ENCODE peak calls at places on chromosomes 6 and 20, in seven cellular contexts. One of them, this sample, is unnamed.

GRCh38 chr6:100346828-100347227 is 117.9 kb downstream of the SIM1 start:
- DNase-seq in sigmoid colon: no peak
- DNase-seq in MM.1S: no peak
- DNase-seq in SK-N-MC: no peak
- DNase-seq in transverse colon: no peak
- DNase-seq in uterus: no peak
- DNase-seq in tibial artery: no peak
- DNase-seq in this sample: no peak

GRCh38 chr20:45952861-45953260 is 18.4 kb downstream of the PCIF1 start:
- DNase-seq in SK-N-MC: no peak
- DNase-seq in MM.1S: no peak
- DNase-seq in transverse colon: no peak
- DNase-seq in uterus: no peak
- DNase-seq in sigmoid colon: no peak
- DNase-seq in tibial artery: no peak
- DNase-seq in this sample: no peak

GRCh38 chr6:26318459-26319404 is 46.3 kb upstream of the BTN3A2 start:
- DNase-seq in transverse colon: no peak
- DNase-seq in SK-N-MC: no peak
- DNase-seq in uterus: no peak
- DNase-seq in tibial artery: no peak
- DNase-seq in MM.1S: no peak
- DNase-seq in sigmoid colon: no peak
- DNase-seq in this sample: no peak

GRCh38 chr6:146546440-146546839 is 2.8 kb downstream of the RAB32 start:
- DNase-seq in transverse colon: no peak
- DNase-seq in uterus: peak
- DNase-seq in SK-N-MC: peak
- DNase-seq in sigmoid colon: no peak
- DNase-seq in MM.1S: no peak
- DNase-seq in tibial artery: peak
- DNase-seq in this sample: no peak

GRCh38 chr20:10219452-10219791 is 792 bp downstream of the SNAP25 start:
- DNase-seq in transverse colon: peak
- DNase-seq in sigmoid colon: peak
- DNase-seq in MM.1S: peak
- DNase-seq in tibial artery: peak
- DNase-seq in uterus: peak
- DNase-seq in SK-N-MC: peak
- DNase-seq in this sample: peak

GRCh38 chr6:101077344-101077743 is 196.2 kb upstream of the ASCC3 start:
- DNase-seq in transverse colon: no peak
- DNase-seq in uterus: no peak
- DNase-seq in MM.1S: no peak
- DNase-seq in tibial artery: no peak
- DNase-seq in SK-N-MC: no peak
- DNase-seq in sigmoid colon: no peak
- DNase-seq in this sample: no peak

GRCh38 chr20:62704341-62704948 is 4.2 kb upstream of the NTSR1 start:
- DNase-seq in SK-N-MC: no peak
- DNase-seq in transverse colon: peak
- DNase-seq in MM.1S: no peak
- DNase-seq in uterus: peak
- DNase-seq in tibial artery: peak
- DNase-seq in sigmoid colon: peak
- DNase-seq in this sample: no peak

GRCh38 chr6:158418501-158418900 is 106.2 kb downstream of the TULP4 start:
- DNase-seq in sigmoid colon: no peak
- DNase-seq in tibial artery: no peak
- DNase-seq in MM.1S: no peak
- DNase-seq in uterus: no peak
- DNase-seq in SK-N-MC: no peak
- DNase-seq in transverse colon: no peak
- DNase-seq in this sample: no peak

GRCh38 chr6:84618046-84618752 is 146.2 kb downstream of the TBX18 start:
- DNase-seq in tibial artery: peak
- DNase-seq in MM.1S: no peak
- DNase-seq in transverse colon: no peak
- DNase-seq in uterus: no peak
- DNase-seq in sigmoid colon: no peak
- DNase-seq in SK-N-MC: no peak
- DNase-seq in this sample: no peak

GRCh38 chr6:28922841-28923317 is 906 bp downstream of the TRIM27 start:
- DNase-seq in transverse colon: peak
- DNase-seq in MM.1S: peak
- DNase-seq in sigmoid colon: no peak
- DNase-seq in uterus: peak
- DNase-seq in SK-N-MC: no peak
- DNase-seq in tibial artery: peak
- DNase-seq in this sample: no peak

GRCh38 chr6:108170607-108171290 is 4.9 kb downstream of the NR2E1 start:
- DNase-seq in transverse colon: no peak
- DNase-seq in MM.1S: no peak
- DNase-seq in tibial artery: no peak
- DNase-seq in sigmoid colon: no peak
- DNase-seq in SK-N-MC: no peak
- DNase-seq in uterus: no peak
- DNase-seq in this sample: no peak

GRCh38 chr6:155273438-155273837 is 9.6 kb downstream of the CLDN20 start:
- DNase-seq in tibial artery: no peak
- DNase-seq in MM.1S: no peak
- DNase-seq in transverse colon: no peak
- DNase-seq in sigmoid colon: no peak
- DNase-seq in SK-N-MC: no peak
- DNase-seq in uterus: no peak
- DNase-seq in this sample: no peak

GRCh38 chr6:156807795-156808194 is 30.6 kb downstream of the ARID1B start:
- DNase-seq in sigmoid colon: no peak
- DNase-seq in transverse colon: no peak
- DNase-seq in uterus: no peak
- DNase-seq in MM.1S: no peak
- DNase-seq in tibial artery: no peak
- DNase-seq in SK-N-MC: no peak
- DNase-seq in this sample: no peak

GRCh38 chr6:107009499-107009898 is 18.5 kb upstream of the MTRES1 start:
- DNase-seq in SK-N-MC: no peak
- DNase-seq in uterus: no peak
- DNase-seq in MM.1S: no peak
- DNase-seq in tibial artery: no peak
- DNase-seq in sigmoid colon: no peak
- DNase-seq in transverse colon: no peak
- DNase-seq in this sample: no peak

GRCh38 chr20:16111132-16111852 is 462.0 kb downstream of the KIF16B start:
- DNase-seq in MM.1S: no peak
- DNase-seq in SK-N-MC: no peak
- DNase-seq in tibial artery: no peak
- DNase-seq in transverse colon: no peak
- DNase-seq in uterus: no peak
- DNase-seq in sigmoid colon: no peak
- DNase-seq in this sample: no peak

GRCh38 chr20:53748821-53749402 is 155.3 kb upstream of the ZNF217 start:
- DNase-seq in uterus: no peak
- DNase-seq in sigmoid colon: no peak
- DNase-seq in MM.1S: no peak
- DNase-seq in transverse colon: no peak
- DNase-seq in SK-N-MC: no peak
- DNase-seq in tibial artery: no peak
- DNase-seq in this sample: peak

GRCh38 chr6:44700422-44700821 is 312.9 kb downstream of the CDC5L start:
- DNase-seq in sigmoid colon: no peak
- DNase-seq in tibial artery: no peak
- DNase-seq in SK-N-MC: no peak
- DNase-seq in MM.1S: no peak
- DNase-seq in transverse colon: no peak
- DNase-seq in uterus: no peak
- DNase-seq in this sample: no peak

GRCh38 chr6:139640453-139640852 is 266.0 kb upstream of the CITED2 start:
- DNase-seq in MM.1S: peak
- DNase-seq in uterus: no peak
- DNase-seq in sigmoid colon: no peak
- DNase-seq in transverse colon: no peak
- DNase-seq in SK-N-MC: no peak
- DNase-seq in tibial artery: no peak
- DNase-seq in this sample: no peak

GRCh38 chr6:157152544-157152943 is 170.8 kb downstream of the TMEM242 start:
- DNase-seq in MM.1S: no peak
- DNase-seq in uterus: no peak
- DNase-seq in transverse colon: no peak
- DNase-seq in sigmoid colon: no peak
- DNase-seq in SK-N-MC: no peak
- DNase-seq in tibial artery: no peak
- DNase-seq in this sample: no peak

GRCh38 chr20:4821590-4821989 is 99.9 kb downstream of the PRND start:
- DNase-seq in tibial artery: no peak
- DNase-seq in transverse colon: no peak
- DNase-seq in MM.1S: no peak
- DNase-seq in SK-N-MC: no peak
- DNase-seq in sigmoid colon: peak
- DNase-seq in uterus: no peak
- DNase-seq in this sample: no peak

GRCh38 chr6:91298543-91299145 is 711.8 kb upstream of the MAP3K7 start:
- DNase-seq in SK-N-MC: no peak
- DNase-seq in uterus: no peak
- DNase-seq in tibial artery: no peak
- DNase-seq in MM.1S: no peak
- DNase-seq in transverse colon: no peak
- DNase-seq in sigmoid colon: no peak
- DNase-seq in this sample: no peak

GRCh38 chr6:138572885-138573284 is 73.6 kb upstream of the NHSL1 start:
- DNase-seq in sigmoid colon: no peak
- DNase-seq in MM.1S: no peak
- DNase-seq in uterus: no peak
- DNase-seq in transverse colon: no peak
- DNase-seq in tibial artery: no peak
- DNase-seq in SK-N-MC: no peak
- DNase-seq in this sample: no peak

GRCh38 chr6:82396964-82397761 is 33.5 kb downstream of the TPBG start:
- DNase-seq in sigmoid colon: no peak
- DNase-seq in tibial artery: no peak
- DNase-seq in transverse colon: no peak
- DNase-seq in SK-N-MC: no peak
- DNase-seq in MM.1S: peak
- DNase-seq in uterus: no peak
- DNase-seq in this sample: no peak

GRCh38 chr6:95354551-95354950 is 222.8 kb upstream of the MANEA start:
- DNase-seq in uterus: no peak
- DNase-seq in transverse colon: no peak
- DNase-seq in MM.1S: no peak
- DNase-seq in sigmoid colon: no peak
- DNase-seq in SK-N-MC: no peak
- DNase-seq in tibial artery: no peak
- DNase-seq in this sample: no peak

GRCh38 chr6:163490826-163491577 is 76.5 kb downstream of the QKI start:
- DNase-seq in tibial artery: peak
- DNase-seq in SK-N-MC: no peak
- DNase-seq in sigmoid colon: peak
- DNase-seq in transverse colon: peak
- DNase-seq in uterus: peak
- DNase-seq in MM.1S: no peak
- DNase-seq in this sample: peak

GRCh38 chr20:31581391-31581790 is 23.7 kb upstream of the ID1 start:
- DNase-seq in transverse colon: no peak
- DNase-seq in uterus: no peak
- DNase-seq in sigmoid colon: no peak
- DNase-seq in MM.1S: no peak
- DNase-seq in SK-N-MC: no peak
- DNase-seq in tibial artery: no peak
- DNase-seq in this sample: no peak
- H3K4me3 ChIP-seq in transverse colon: no peak
- H3K4me3 ChIP-seq in uterus: no peak
- H3K4me3 ChIP-seq in sigmoid colon: no peak
- H3K4me3 ChIP-seq in MM.1S: no peak
- H3K4me3 ChIP-seq in SK-N-MC: no peak
- H3K4me3 ChIP-seq in tibial artery: no peak
- H3K4me3 ChIP-seq in this sample: no peak

DNA sequence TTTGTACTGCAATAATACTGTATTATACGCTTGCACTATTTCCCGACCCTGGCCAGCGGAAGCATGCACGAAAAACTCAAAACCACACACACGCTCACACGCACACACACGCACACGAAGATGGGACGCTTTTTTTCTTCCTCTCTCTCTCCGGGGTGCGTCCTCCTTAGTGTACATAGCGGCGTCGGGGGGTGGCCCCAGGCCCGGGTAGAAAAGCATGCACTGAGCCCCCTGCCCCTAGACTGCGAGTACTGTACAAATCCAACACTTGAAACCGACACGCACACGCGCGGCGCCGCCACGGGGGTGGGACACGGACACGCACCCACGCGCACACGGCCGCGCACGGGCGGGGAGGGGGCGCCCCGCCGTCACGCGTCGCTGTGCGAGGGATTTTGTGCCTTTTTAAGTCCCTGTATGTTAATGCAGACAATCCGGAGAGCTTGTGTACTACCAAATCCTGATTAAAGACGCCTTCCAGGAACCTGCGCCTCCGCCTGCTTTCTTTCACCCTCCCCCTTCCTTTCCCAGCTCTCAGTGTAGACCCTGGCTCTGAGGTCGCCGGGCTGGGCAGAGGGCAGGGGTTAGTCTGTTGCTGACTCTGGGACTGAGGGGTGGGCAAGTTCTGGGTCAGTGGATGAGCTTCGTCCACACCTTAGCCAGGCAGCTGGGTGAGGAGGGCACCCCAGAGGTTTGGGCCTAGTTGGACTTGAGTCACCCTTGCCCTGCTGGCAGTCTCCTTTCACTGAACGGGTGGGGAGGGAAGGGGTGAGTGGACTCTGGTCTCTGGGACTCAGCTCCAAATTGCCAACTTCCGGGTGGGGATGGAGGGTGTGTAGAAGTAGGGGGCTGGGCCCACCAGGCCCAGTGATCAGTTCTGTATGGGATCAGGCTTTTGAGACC is 21.6 kb upstream of the SLC22A7 start:
- DNase-seq in uterus: no peak
- DNase-seq in tibial artery: no peak
- DNase-seq in sigmoid colon: no peak
- DNase-seq in SK-N-MC: no peak
- DNase-seq in MM.1S: no peak
- DNase-seq in transverse colon: peak
- DNase-seq in this sample: no peak
- H3K4me3 ChIP-seq in uterus: no peak
- H3K4me3 ChIP-seq in tibial artery: no peak
- H3K4me3 ChIP-seq in sigmoid colon: peak
- H3K4me3 ChIP-seq in SK-N-MC: no peak
- H3K4me3 ChIP-seq in MM.1S: no peak
- H3K4me3 ChIP-seq in transverse colon: no peak
- H3K4me3 ChIP-seq in this sample: no peak

GRCh38 chr20:17964073-17964472 is 4.5 kb downstream of the SNX5 start:
- DNase-seq in SK-N-MC: no peak
- DNase-seq in uterus: no peak
- DNase-seq in tibial artery: no peak
- DNase-seq in sigmoid colon: no peak
- DNase-seq in MM.1S: no peak
- DNase-seq in transverse colon: no peak
- DNase-seq in this sample: no peak
- H3K4me3 ChIP-seq in SK-N-MC: peak
- H3K4me3 ChIP-seq in uterus: no peak
- H3K4me3 ChIP-seq in tibial artery: no peak
- H3K4me3 ChIP-seq in sigmoid colon: no peak
- H3K4me3 ChIP-seq in MM.1S: no peak
- H3K4me3 ChIP-seq in transverse colon: no peak
- H3K4me3 ChIP-seq in this sample: no peak

GRCh38 chr20:37314099-37314498 is 24.6 kb downstream of the MANBAL start:
- DNase-seq in SK-N-MC: no peak
- DNase-seq in transverse colon: no peak
- DNase-seq in tibial artery: no peak
- DNase-seq in uterus: no peak
- DNase-seq in MM.1S: no peak
- DNase-seq in sigmoid colon: peak
- DNase-seq in this sample: no peak
- H3K4me3 ChIP-seq in SK-N-MC: no peak
- H3K4me3 ChIP-seq in transverse colon: no peak
- H3K4me3 ChIP-seq in tibial artery: peak
- H3K4me3 ChIP-seq in uterus: no peak
- H3K4me3 ChIP-seq in MM.1S: no peak
- H3K4me3 ChIP-seq in sigmoid colon: no peak
- H3K4me3 ChIP-seq in this sample: no peak

This sample was measured in Jurkat, Clone E6-1.